ENCODE peak calls at places on chromosomes 12 and 14, in six cellular contexts. P is astrocyte; Y is aorta; A is breast epithelium; T is CD4-positive, alpha-beta memory T cell; S is sigmoid colon. V is an unnamed sample.

GRCh38 chr12:104457746-104458644 is 1.2 kb downstream of the CHST11 start:
- DNase-seq in S (peak), P (no peak), T (peak), Y (peak), A (no peak), V (peak)

GRCh38 chr14:100824156-100824555 is 1.8 kb upstream of the MEG3 start:
- DNase-seq in P (peak), Y (peak), S (peak), A (no peak), T (no peak), V (no peak)

GRCh38 chr12:70535896-70536374 is 101.3 kb downstream of the PTPRB start:
- DNase-seq in T (no peak), P (no peak), S (peak), Y (no peak), A (no peak), V (no peak)

GRCh38 chr14:101028971-101029667 is 125.6 kb upstream of the RTL1 start:
- DNase-seq in A (no peak), P (no peak), S (peak), T (no peak), Y (no peak), V (no peak)

GRCh38 chr12:65877836-65878235 is 53.6 kb downstream of the HMGA2 start:
- DNase-seq in S (no peak), A (no peak), T (no peak), P (no peak), Y (no peak), V (no peak)

GRCh38 chr12:19485240-19485639 is 45.9 kb downstream of the AEBP2 start:
- DNase-seq in S (no peak), P (no peak), Y (no peak), T (no peak), A (no peak), V (no peak)

GRCh38 chr12:66942741-66943465 is 264.0 kb upstream of the GRIP1 start:
- DNase-seq in T (no peak), P (no peak), A (no peak), Y (no peak), S (no peak), V (no peak)

GRCh38 chr12:3746758-3747157 is 6.2 kb downstream of the CRACR2A start:
- DNase-seq in Y (no peak), S (no peak), P (no peak), T (no peak), A (no peak), V (no peak)

DNA sequence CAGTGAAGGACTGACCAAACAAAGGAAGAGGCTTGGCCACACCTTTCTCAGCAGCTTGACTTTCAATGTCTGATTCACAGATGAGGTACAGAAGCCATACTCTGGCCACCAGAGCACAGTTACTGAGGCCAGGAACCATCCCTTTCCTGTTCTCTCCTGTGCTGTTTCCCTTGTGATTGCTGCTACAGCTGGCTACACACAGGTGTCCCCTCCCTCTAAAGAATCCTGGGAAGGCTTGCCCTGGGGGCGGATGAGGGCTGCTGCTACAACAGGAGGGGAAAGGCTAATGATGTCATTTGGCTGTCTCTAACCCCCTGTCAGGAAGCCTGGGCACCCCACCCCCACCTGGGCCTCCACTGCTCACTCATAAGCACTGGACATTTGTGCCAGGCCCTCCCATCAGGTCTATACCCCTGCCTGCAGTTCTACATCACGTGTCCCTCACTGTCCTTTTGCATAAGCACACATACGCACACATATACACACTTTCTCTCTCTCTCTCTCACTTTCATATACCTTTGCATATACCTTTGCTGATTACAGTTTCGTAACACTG is 41.3 kb downstream of the PRPF40B start:
- DNase-seq in P (no peak), S (no peak), A (no peak), T (no peak), Y (no peak), V (no peak)
- H3K27ac ChIP-seq in P (peak), S (no peak), A (no peak), T (no peak), Y (no peak), V (peak)

DNA sequence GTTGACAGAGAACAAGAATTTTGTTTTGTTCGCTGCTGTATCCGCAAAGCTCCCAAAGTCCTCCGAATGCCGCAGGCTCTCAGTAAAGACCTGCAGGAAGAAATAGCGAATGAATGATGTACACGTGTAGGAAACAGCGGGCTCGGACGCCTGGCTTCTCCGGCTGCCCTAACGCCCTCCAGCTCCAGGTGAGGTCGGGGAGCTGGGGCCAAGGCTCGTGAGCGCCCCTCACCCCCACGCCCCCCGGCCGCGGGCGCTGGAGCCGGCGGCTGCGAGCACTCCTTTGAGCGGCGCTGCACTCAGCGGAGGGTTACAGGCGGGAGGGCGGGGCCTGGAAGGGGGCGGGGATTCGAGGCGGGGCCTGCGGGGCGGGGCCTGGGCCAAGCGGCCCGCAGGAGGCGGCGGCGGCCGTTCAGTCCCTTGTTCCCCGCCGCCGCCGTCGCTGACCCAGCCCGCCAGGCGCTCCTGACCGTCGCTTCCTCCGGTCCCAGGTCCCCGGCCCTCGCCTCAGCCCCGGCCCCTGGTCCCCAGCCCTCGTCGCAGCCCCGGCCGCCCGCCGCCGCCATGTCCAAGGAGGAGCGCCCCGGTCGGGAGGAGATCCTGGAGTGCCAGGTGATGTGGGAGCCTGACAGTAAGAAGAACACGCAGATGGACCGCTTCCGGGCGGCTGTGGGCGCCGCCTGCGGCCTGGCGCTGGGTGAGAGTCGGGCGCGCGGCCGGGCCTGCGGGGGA is at the start of gene AACS:
- DNase-seq in A (peak), T (peak), Y (peak), S (peak), P (peak), V (peak)
- H3K27ac ChIP-seq in A (peak), T (peak), Y (no peak), S (peak), P (peak), V (peak)

GRCh38 chr12:126354633-126355032 is 1289.4 kb downstream of the AACS start:
- DNase-seq in S (no peak), P (no peak), A (no peak), Y (no peak), T (no peak), V (no peak)
- H3K27ac ChIP-seq in S (no peak), P (no peak), A (no peak), Y (no peak), T (no peak), V (no peak)

GRCh38 chr14:67622675-67623074 is 3.0 kb downstream of the ARG2 start:
- DNase-seq in A (no peak), S (peak), Y (peak), T (no peak), P (peak), V (no peak)
- H3K27ac ChIP-seq in A (peak), S (peak), Y (peak), T (no peak), P (peak), V (peak)

GRCh38 chr12:120978296-120979219 is at the start of gene HNF1A:
- DNase-seq in Y (no peak), T (no peak), S (no peak), A (no peak), P (no peak), V (peak)
- H3K27ac ChIP-seq in Y (no peak), T (no peak), S (no peak), A (no peak), P (no peak), V (peak)

V was measured in stomach.